ENCODE peak calls at places on chromosomes 1 and 21, in five cellular contexts. B is PC-3; S is GOT3; R is iris pigment epithelial cell; D is naive thymus-derived CD4-positive, alpha-beta T cell. U is an unnamed sample.

GRCh38 chr1:151156515-151156819 is at the start of gene TNFAIP8L2:
- DNase-seq in B (no peak), S (no peak), R (no peak), D (no peak), U (no peak)

GRCh38 chr1:1397839-1398523 is 1.2 kb downstream of the CCNL2 start:
- DNase-seq in S (no peak), B (peak; percentile 65), R (peak; percentile 72), D (no peak), U (peak; percentile 55)

GRCh38 chr1:81867235-81867634 is 66.5 kb downstream of the ADGRL2 start:
- DNase-seq in R (no peak), B (no peak), S (no peak), D (no peak), U (no peak)

GRCh38 chr1:44423706-44424546 is 18.9 kb downstream of the RNF220 start:
- DNase-seq in R (peak; percentile 39), B (peak; percentile 88), S (peak; percentile 33), D (no peak), U (peak; percentile 52)

GRCh38 chr1:46822248-46822826 is 23.5 kb downstream of the CYP4B1 start:
- DNase-seq in B (no peak), R (no peak), S (no peak), D (no peak), U (no peak)

GRCh38 chr1:206430031-206430983 is 40.0 kb upstream of the IKBKE start:
- DNase-seq in S (no peak), D (no peak), R (peak; percentile 92), B (peak; percentile 90), U (peak; percentile 95)

GRCh38 chr1:26360051-26360806 is 6.3 kb upstream of the CRYBG2 start:
- DNase-seq in B (no peak), D (no peak), S (no peak), R (no peak), U (no peak)

GRCh38 chr1:84260852-84261518 is 40.5 kb upstream of the SAMD13 start:
- DNase-seq in R (peak; percentile 27), B (peak; percentile 83), S (no peak), D (no peak), U (no peak)

GRCh38 chr1:26827205-26827604 is 717 bp downstream of the ZDHHC18 start:
- DNase-seq in D (no peak), R (no peak), B (no peak), S (no peak), U (no peak)

GRCh38 chr1:16068356-16069270 is 4.8 kb downstream of the FAM131C start:
- DNase-seq in R (peak; percentile 32), S (no peak), D (no peak), B (no peak), U (peak; percentile 31)

GRCh38 chr21:39155578-39155977 is 27.7 kb downstream of the PSMG1 start:
- DNase-seq in B (no peak), R (no peak), D (no peak), S (no peak), U (no peak)

GRCh38 chr1:16101618-16102017 is 28.2 kb upstream of the FAM131C start:
- DNase-seq in S (no peak), B (no peak), D (no peak), R (no peak), U (no peak)

GRCh38 chr1:232477728-232478127 is 152.2 kb downstream of the SIPA1L2 start:
- DNase-seq in S (peak; percentile 76), R (peak; percentile 97), D (no peak), B (peak; percentile 99), U (no peak)

GRCh38 chr1:33261344-33261743 is 5.1 kb downstream of the ZNF362 start:
- DNase-seq in R (no peak), B (no peak), S (no peak), D (no peak), U (no peak)

GRCh38 chr1:78540056-78540455 is 49.3 kb downstream of the PTGFR start:
- DNase-seq in D (no peak), B (no peak), S (no peak), R (peak; percentile 36), U (no peak)

GRCh38 chr1:167935252-167936067 is 1.0 kb upstream of the DCAF6 start:
- DNase-seq in D (no peak), B (peak; percentile 52), S (peak; percentile 71), R (peak; percentile 44), U (peak; percentile 49)

U was measured in dermis blood vessel endothelial cell.